ENCODE peak calls at places on chromosomes 6 and 20, in six cellular contexts. W, A, N, Y, P and Q are unnamed samples.

GRCh38 chr6:139037490-139037889 is 8.9 kb downstream of the ABRACL start:
- DNase-seq in W (no peak), A (no peak), N (no peak), Y (no peak), P (no peak), Q (no peak)

GRCh38 chr6:142694054-142694453 is 250.9 kb downstream of the HIVEP2 start:
- DNase-seq in N (no peak), W (no peak), P (no peak), A (no peak), Y (no peak), Q (no peak)

GRCh38 chr20:22744341-22745193 is 160.2 kb upstream of the FOXA2 start:
- DNase-seq in Y (no peak), A (no peak), W (no peak), N (no peak), P (no peak), Q (no peak)

GRCh38 chr6:137846772-137847313 is 20.2 kb upstream of the TNFAIP3 start:
- DNase-seq in A (peak; percentile 24), N (no peak), Y (no peak), W (no peak), P (no peak), Q (no peak)

GRCh38 chr20:33262658-33263065 is 20.4 kb upstream of the BPIFB1 start:
- DNase-seq in N (peak; percentile 63), P (peak; percentile 74), A (no peak), Y (no peak), W (no peak), Q (peak; percentile 52)

GRCh38 chr6:37668251-37668650 is 29.4 kb downstream of the MDGA1 start:
- DNase-seq in A (no peak), N (no peak), W (no peak), P (no peak), Y (no peak), Q (no peak)

GRCh38 chr20:31841928-31842327 is 3.5 kb downstream of the FOXS1 start:
- DNase-seq in W (no peak), N (no peak), A (no peak), P (no peak), Y (no peak), Q (no peak)

GRCh38 chr6:43274916-43275597 is 23.0 kb upstream of the SLC22A7 start:
- DNase-seq in A (peak; percentile 82), N (no peak), W (peak; percentile 17), P (no peak), Y (peak; percentile 36), Q (peak; percentile 88)

GRCh38 chr6:82363368-82364086 is at the start of gene TPBG:
- DNase-seq in N (peak; percentile 92), P (peak; percentile 63), Y (peak; percentile 5), A (peak; percentile 61), W (no peak), Q (peak; percentile 78)